ENCODE peak calls at places on chromosomes 1 and 21, in ten cellular contexts. L is ovary, J is psoas muscle, V is foreskin fibroblast, G is Panc1, B is cardiac muscle cell, N is choroid plexus epithelial cell, Z is AG04450, K is heart left ventricle, H is neural progenitor cell. S is an unnamed sample.
A peak's percentile ranks its signal among the peaks of the same experiment; 100 is the strongest.

GRCh38 chr1:2429780-2430591 is 17.6 kb upstream of the PEX10 start:
- DNase-seq in H (no peak), N (peak; percentile 28), B (no peak), K (no peak), G (no peak), L (no peak), V (no peak), Z (no peak), J (no peak), S (no peak)

GRCh38 chr1:178692564-178693327 is 32.3 kb upstream of the RALGPS2 start:
- DNase-seq in K (no peak), H (no peak), L (no peak), Z (no peak), V (no peak), B (no peak), G (no peak), N (no peak), J (no peak), S (no peak)

GRCh38 chr1:220093361-220094015 is 444 bp upstream of the IARS2 start:
- DNase-seq in B (peak; percentile 5), N (peak; percentile 92), Z (no peak), H (no peak), G (no peak), L (no peak), V (no peak), K (no peak), J (no peak), S (no peak)

GRCh38 chr1:92464588-92465255 is 22.0 kb downstream of the GFI1 start:
- DNase-seq in G (no peak), V (no peak), Z (no peak), K (no peak), N (no peak), B (no peak), J (no peak), L (no peak), H (no peak), S (no peak)

GRCh38 chr1:69569281-69569970 is 1.7 kb downstream of the LRRC7 start:
- DNase-seq in N (no peak), H (peak; percentile 53), J (no peak), V (no peak), B (peak; percentile 3), Z (no peak), L (no peak), G (no peak), K (no peak), S (no peak)

GRCh38 chr1:43357251-43357650 is 1.5 kb upstream of the CDC20 start:
- DNase-seq in B (no peak), Z (no peak), J (no peak), N (no peak), V (no peak), G (no peak), H (no peak), L (no peak), K (no peak), S (no peak)

GRCh38 chr1:82226198-82226505 is 425.4 kb downstream of the ADGRL2 start:
- DNase-seq in V (no peak), H (no peak), B (peak; percentile 60), G (no peak), J (no peak), L (no peak), K (no peak), Z (no peak), N (peak; percentile 10), S (peak; percentile 71)

GRCh38 chr1:51293898-51294515 is 36.4 kb downstream of the TTC39A start:
- DNase-seq in H (no peak), B (no peak), V (no peak), N (no peak), Z (no peak), L (no peak), G (no peak), K (no peak), J (no peak), S (no peak)

GRCh38 chr1:201530741-201531521 is 8.0 kb upstream of the NAV1 start:
- DNase-seq in L (peak; percentile 88), H (peak; percentile 83), Z (no peak), G (no peak), N (peak; percentile 91), K (peak; percentile 90), V (peak; percentile 82), B (peak; percentile 91), J (peak; percentile 88), S (peak; percentile 95)

GRCh38 chr1:245960171-245960570 is 546.9 kb downstream of the SMYD3 start:
- DNase-seq in K (no peak), Z (no peak), G (no peak), J (no peak), V (no peak), B (no peak), L (no peak), H (no peak), N (no peak), S (no peak)

GRCh38 chr1:230899845-230900251 is 31.5 kb upstream of the C1orf198 start:
- DNase-seq in B (peak; percentile 97), K (no peak), J (no peak), N (peak; percentile 95), H (no peak), L (no peak), Z (peak; percentile 66), G (no peak), V (no peak), S (peak; percentile 98)

GRCh38 chr1:170663441-170664282 is at the start of gene PRRX1:
- DNase-seq in N (no peak), G (no peak), J (peak; percentile 23), Z (no peak), B (peak; percentile 59), H (no peak), V (peak; percentile 47), K (peak; percentile 44), L (peak; percentile 69), S (peak; percentile 76)

GRCh38 chr1:217184854-217185253 is 446.0 kb downstream of the GPATCH2 start:
- DNase-seq in Z (no peak), N (no peak), H (no peak), J (no peak), G (no peak), L (no peak), B (no peak), K (no peak), V (no peak), S (no peak)

GRCh38 chr1:201535046-201535777 is 3.7 kb upstream of the NAV1 start:
- DNase-seq in N (peak; percentile 54), G (no peak), K (no peak), J (no peak), Z (no peak), B (no peak), H (no peak), V (peak; percentile 63), L (no peak), S (peak; percentile 74)

GRCh38 chr21:42404534-42404933 is 832 bp downstream of the UBASH3A start:
- DNase-seq in N (no peak), L (no peak), H (peak; percentile 31), G (no peak), Z (no peak), J (no peak), V (no peak), B (no peak), K (no peak), S (no peak)

GRCh38 chr1:164780863-164781262 is 221.9 kb downstream of the PBX1 start:
- DNase-seq in G (no peak), V (peak; percentile 97), K (peak; percentile 73), J (peak; percentile 58), H (no peak), L (no peak), B (peak; percentile 70), Z (peak; percentile 55), N (peak; percentile 90), S (peak; percentile 68)

GRCh38 chr1:224544276-224544675 is 71.8 kb upstream of the CNIH3 start:
- DNase-seq in V (peak; percentile 81), N (no peak), Z (no peak), L (no peak), H (no peak), K (no peak), B (no peak), G (no peak), J (no peak), S (peak; percentile 76)

GRCh38 chr1:177928194-177928593 is 41.7 kb downstream of the SEC16B start:
- DNase-seq in J (no peak), K (no peak), L (no peak), Z (no peak), G (no peak), B (no peak), N (peak; percentile 36), V (peak; percentile 53), H (peak; percentile 54), S (no peak)

GRCh38 chr1:225250432-225250831 is 177.4 kb downstream of the LBR start:
- DNase-seq in B (no peak), Z (no peak), V (no peak), G (no peak), H (no peak), J (no peak), N (no peak), K (no peak), L (no peak), S (no peak)

GRCh38 chr1:13701274-13701650 is 1.3 kb downstream of the PRDM2 start:
- DNase-seq in K (no peak), Z (no peak), B (no peak), J (no peak), V (no peak), G (no peak), L (no peak), N (peak; percentile 10), H (no peak), S (no peak)
- H3K4me3 ChIP-seq in K (peak overlapping the region; percentile 91), Z (peak overlapping the region; percentile 68), B (peak overlapping the region; percentile 93), J (peak overlapping the region; percentile 79), V (peak overlapping the region; percentile 69), G (peak overlapping the region; percentile 68), L (peak overlapping the region; percentile 62), N (peak overlapping the region; percentile 77), H (peak overlapping the region; percentile 80), S (no peak overlapping the region)

DNA sequence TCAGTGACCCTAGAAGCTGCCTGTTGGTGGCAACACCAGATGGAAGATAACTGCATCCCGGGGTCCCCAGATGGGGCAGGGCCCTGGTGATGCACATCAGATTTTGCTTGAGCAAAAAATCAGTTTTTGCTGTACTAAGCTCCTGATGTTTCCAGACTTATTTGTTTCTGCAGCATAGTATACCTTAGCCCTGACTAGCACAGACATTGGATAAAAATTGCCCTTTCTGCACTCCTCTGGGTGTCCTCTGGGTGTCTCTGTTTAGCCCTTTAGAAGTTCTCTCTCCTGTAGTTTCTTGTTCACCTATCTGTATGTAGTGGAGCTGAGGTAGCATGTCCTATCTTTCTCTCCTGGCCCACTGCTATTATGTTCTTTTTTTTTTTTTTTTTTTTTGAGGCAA is 30.3 kb upstream of the PLA2G2C start:
- DNase-seq in H (no peak), K (no peak), Z (no peak), L (no peak), G (no peak), V (no peak), N (peak; percentile 29), B (peak; percentile 36), J (no peak), S (peak; percentile 9)
- TF ChIP-seq CTCF in H (peak; percentile 43), K (no peak), Z (peak; percentile 47), L (no peak), G (peak; percentile 54), V (peak; percentile 19), N (peak; percentile 55), B (peak; percentile 50), J (no peak), S (peak; percentile 36)

GRCh38 chr21:38269567-38269917 is 12.8 kb downstream of the KCNJ15 start:
- DNase-seq in J (no peak), B (no peak), N (no peak), L (no peak), K (no peak), V (no peak), Z (no peak), H (peak; percentile 37), G (no peak), S (no peak)
- H3K4me3 ChIP-seq in J (no peak overlapping the region), B (no peak overlapping the region), N (no peak overlapping the region), L (no peak overlapping the region), K (no peak overlapping the region), V (no peak overlapping the region), Z (no peak overlapping the region), H (no peak overlapping the region), G (no peak overlapping the region), S (no peak overlapping the region)

GRCh38 chr21:44267655-44268142 is 6.0 kb upstream of the DNMT3L start:
- DNase-seq in V (no peak), K (no peak), H (peak; percentile 38), N (no peak), Z (no peak), G (no peak), J (peak; percentile 52), L (no peak), B (no peak), S (no peak)
- TF ChIP-seq CTCF in V (no peak), K (no peak), H (peak; percentile 35), N (peak; percentile 2), Z (peak; percentile 25), G (no peak), J (no peak), L (no peak), B (no peak), S (no peak)

S was measured in fibroblast of the aortic adventitia.